ENCODE peak calls at places on chromosome 2, in seven cellular contexts. S is KBM-7; V is NCI-H2029; Q is K562; U is cardiac fibroblast; Y is iris pigment epithelial cell; E is naive thymus-derived CD8-positive, alpha-beta T cell. D is an unnamed sample.

GRCh38 chr2:24825883-24826800 is 32.9 kb downstream of the CENPO start:
- DNase-seq in U (peak), Y (peak), Q (no peak), V (no peak), E (no peak), S (no peak), D (peak)

GRCh38 chr2:130972410-130972809 is 120.8 kb downstream of the FAM168B start:
- DNase-seq in Q (no peak), U (no peak), S (no peak), V (no peak), E (no peak), Y (peak), D (no peak)

GRCh38 chr2:31238126-31238905 is 4.4 kb downstream of the EHD3 start:
- DNase-seq in S (no peak), V (no peak), Q (no peak), U (no peak), E (no peak), Y (no peak), D (no peak)

GRCh38 chr2:71880287-71880686 is 267.4 kb downstream of the CYP26B1 start:
- DNase-seq in V (no peak), Q (no peak), Y (no peak), S (no peak), E (no peak), U (no peak), D (no peak)

GRCh38 chr2:105755895-105756294 is 11.2 kb downstream of the NCK2 start:
- DNase-seq in Q (no peak), V (no peak), E (peak), U (no peak), S (no peak), Y (no peak), D (no peak)

GRCh38 chr2:43725711-43726246 is 48.1 kb upstream of the DYNC2LI1 start:
- DNase-seq in V (no peak), Y (no peak), U (no peak), S (no peak), Q (peak), E (no peak), D (no peak)

GRCh38 chr2:233114421-233114861 is 54.3 kb downstream of the INPP5D start:
- DNase-seq in Y (no peak), E (peak), U (no peak), S (no peak), Q (no peak), V (no peak), D (no peak)

GRCh38 chr2:190098851-190099250 is 36.3 kb upstream of the MSTN start:
- DNase-seq in V (no peak), E (no peak), S (no peak), U (no peak), Y (no peak), Q (no peak), D (no peak)

D was measured in adrenal gland.